ENCODE peak calls at places on chromosomes 7 and 10, in eight cellular contexts. One of them, this sample, is unnamed.

GRCh38 chr10:11205026-11205772 is 187.5 kb downstream of the CELF2 start:
- DNase-seq in GM04503: no peak
- DNase-seq in thoracic aorta: no peak
- DNase-seq in stimulated activated CD8-positive, alpha-beta memory T cell treated with anti-CD3 and anti-CD28 coated beads, Interleukin-4, amount 100 ng/mL, for 1 hour: no peak
- DNase-seq in endodermal cell: no peak
- DNase-seq in T-helper 22 cell: no peak
- DNase-seq in brain microvascular endothelial cell: no peak
- DNase-seq in amygdala: no peak
- DNase-seq in this sample: no peak

GRCh38 chr7:107967420-107967819 is 35.5 kb downstream of the LAMB1 start:
- DNase-seq in GM04503: no peak
- DNase-seq in thoracic aorta: no peak
- DNase-seq in stimulated activated CD8-positive, alpha-beta memory T cell treated with anti-CD3 and anti-CD28 coated beads, Interleukin-4, amount 100 ng/mL, for 1 hour: no peak
- DNase-seq in endodermal cell: no peak
- DNase-seq in T-helper 22 cell: no peak
- DNase-seq in brain microvascular endothelial cell: no peak
- DNase-seq in amygdala: no peak
- DNase-seq in this sample: no peak

GRCh38 chr7:25680636-25681035 is 452.4 kb upstream of the NPVF start:
- DNase-seq in GM04503: no peak
- DNase-seq in thoracic aorta: no peak
- DNase-seq in stimulated activated CD8-positive, alpha-beta memory T cell treated with anti-CD3 and anti-CD28 coated beads, Interleukin-4, amount 100 ng/mL, for 1 hour: no peak
- DNase-seq in endodermal cell: no peak
- DNase-seq in T-helper 22 cell: no peak
- DNase-seq in brain microvascular endothelial cell: no peak
- DNase-seq in amygdala: no peak
- DNase-seq in this sample: no peak

GRCh38 chr7:17690030-17690429 is 250.3 kb downstream of the SNX13 start:
- DNase-seq in GM04503: peak; percentile 74
- DNase-seq in thoracic aorta: no peak
- DNase-seq in stimulated activated CD8-positive, alpha-beta memory T cell treated with anti-CD3 and anti-CD28 coated beads, Interleukin-4, amount 100 ng/mL, for 1 hour: no peak
- DNase-seq in endodermal cell: no peak
- DNase-seq in T-helper 22 cell: no peak
- DNase-seq in brain microvascular endothelial cell: peak; percentile 98
- DNase-seq in amygdala: no peak
- DNase-seq in this sample: peak; percentile 80

GRCh38 chr7:73626814-73627213 is 2.5 kb upstream of the MLXIPL start:
- DNase-seq in GM04503: no peak
- DNase-seq in thoracic aorta: no peak
- DNase-seq in stimulated activated CD8-positive, alpha-beta memory T cell treated with anti-CD3 and anti-CD28 coated beads, Interleukin-4, amount 100 ng/mL, for 1 hour: no peak
- DNase-seq in endodermal cell: no peak
- DNase-seq in T-helper 22 cell: no peak
- DNase-seq in brain microvascular endothelial cell: no peak
- DNase-seq in amygdala: no peak
- DNase-seq in this sample: no peak

GRCh38 chr10:31157125-31157983 is 125.7 kb upstream of the ZNF438 start:
- DNase-seq in GM04503: peak; percentile 54
- DNase-seq in thoracic aorta: no peak
- DNase-seq in stimulated activated CD8-positive, alpha-beta memory T cell treated with anti-CD3 and anti-CD28 coated beads, Interleukin-4, amount 100 ng/mL, for 1 hour: no peak
- DNase-seq in endodermal cell: no peak
- DNase-seq in T-helper 22 cell: no peak
- DNase-seq in brain microvascular endothelial cell: no peak
- DNase-seq in amygdala: peak; percentile 56
- DNase-seq in this sample: peak; percentile 47

GRCh38 chr7:128710391-128710930 is 28.7 kb upstream of the CALU start:
- DNase-seq in GM04503: no peak
- DNase-seq in thoracic aorta: no peak
- DNase-seq in stimulated activated CD8-positive, alpha-beta memory T cell treated with anti-CD3 and anti-CD28 coated beads, Interleukin-4, amount 100 ng/mL, for 1 hour: no peak
- DNase-seq in endodermal cell: no peak
- DNase-seq in T-helper 22 cell: no peak
- DNase-seq in brain microvascular endothelial cell: no peak
- DNase-seq in amygdala: no peak
- DNase-seq in this sample: no peak

GRCh38 chr10:102268333-102268999 is 23.1 kb downstream of the GBF1 start:
- DNase-seq in GM04503: peak; percentile 24
- DNase-seq in thoracic aorta: no peak
- DNase-seq in stimulated activated CD8-positive, alpha-beta memory T cell treated with anti-CD3 and anti-CD28 coated beads, Interleukin-4, amount 100 ng/mL, for 1 hour: no peak
- DNase-seq in endodermal cell: no peak
- DNase-seq in T-helper 22 cell: no peak
- DNase-seq in brain microvascular endothelial cell: no peak
- DNase-seq in amygdala: no peak
- DNase-seq in this sample: no peak

GRCh38 chr7:130092598-130092997 is 22.3 kb downstream of the KLHDC10 start:
- DNase-seq in GM04503: no peak
- DNase-seq in thoracic aorta: no peak
- DNase-seq in stimulated activated CD8-positive, alpha-beta memory T cell treated with anti-CD3 and anti-CD28 coated beads, Interleukin-4, amount 100 ng/mL, for 1 hour: no peak
- DNase-seq in endodermal cell: peak; percentile 42
- DNase-seq in T-helper 22 cell: no peak
- DNase-seq in brain microvascular endothelial cell: no peak
- DNase-seq in amygdala: no peak
- DNase-seq in this sample: no peak

GRCh38 chr7:26305869-26306665 is 14.4 kb downstream of the SNX10 start:
- DNase-seq in GM04503: no peak
- DNase-seq in thoracic aorta: no peak
- DNase-seq in stimulated activated CD8-positive, alpha-beta memory T cell treated with anti-CD3 and anti-CD28 coated beads, Interleukin-4, amount 100 ng/mL, for 1 hour: no peak
- DNase-seq in endodermal cell: no peak
- DNase-seq in T-helper 22 cell: no peak
- DNase-seq in brain microvascular endothelial cell: no peak
- DNase-seq in amygdala: no peak
- DNase-seq in this sample: no peak

GRCh38 chr7:157250605-157251228 is 86.1 kb upstream of the DNAJB6 start:
- DNase-seq in GM04503: peak; percentile 21
- DNase-seq in thoracic aorta: no peak
- DNase-seq in stimulated activated CD8-positive, alpha-beta memory T cell treated with anti-CD3 and anti-CD28 coated beads, Interleukin-4, amount 100 ng/mL, for 1 hour: peak; percentile 19
- DNase-seq in endodermal cell: peak; percentile 88
- DNase-seq in T-helper 22 cell: no peak
- DNase-seq in brain microvascular endothelial cell: peak; percentile 72
- DNase-seq in amygdala: no peak
- DNase-seq in this sample: no peak

GRCh38 chr7:69211739-69212138 is 386.5 kb upstream of the AUTS2 start:
- DNase-seq in GM04503: no peak
- DNase-seq in thoracic aorta: no peak
- DNase-seq in stimulated activated CD8-positive, alpha-beta memory T cell treated with anti-CD3 and anti-CD28 coated beads, Interleukin-4, amount 100 ng/mL, for 1 hour: no peak
- DNase-seq in endodermal cell: peak; percentile 77
- DNase-seq in T-helper 22 cell: no peak
- DNase-seq in brain microvascular endothelial cell: no peak
- DNase-seq in amygdala: no peak
- DNase-seq in this sample: no peak

GRCh38 chr10:123148414-123149161 is 652 bp downstream of the HMX2 start:
- DNase-seq in GM04503: no peak
- DNase-seq in thoracic aorta: no peak
- DNase-seq in stimulated activated CD8-positive, alpha-beta memory T cell treated with anti-CD3 and anti-CD28 coated beads, Interleukin-4, amount 100 ng/mL, for 1 hour: no peak
- DNase-seq in endodermal cell: peak; percentile 85
- DNase-seq in T-helper 22 cell: no peak
- DNase-seq in brain microvascular endothelial cell: no peak
- DNase-seq in amygdala: no peak
- DNase-seq in this sample: no peak

GRCh38 chr7:47285860-47286491 is 295.9 kb downstream of the TNS3 start:
- DNase-seq in GM04503: peak; percentile 88
- DNase-seq in thoracic aorta: no peak
- DNase-seq in stimulated activated CD8-positive, alpha-beta memory T cell treated with anti-CD3 and anti-CD28 coated beads, Interleukin-4, amount 100 ng/mL, for 1 hour: no peak
- DNase-seq in endodermal cell: no peak
- DNase-seq in T-helper 22 cell: no peak
- DNase-seq in brain microvascular endothelial cell: peak; percentile 63
- DNase-seq in amygdala: no peak
- DNase-seq in this sample: peak; percentile 98

GRCh38 chr7:116582806-116583444 is 58.1 kb downstream of the CAV1 start:
- DNase-seq in GM04503: peak; percentile 99
- DNase-seq in thoracic aorta: no peak
- DNase-seq in stimulated activated CD8-positive, alpha-beta memory T cell treated with anti-CD3 and anti-CD28 coated beads, Interleukin-4, amount 100 ng/mL, for 1 hour: no peak
- DNase-seq in endodermal cell: no peak
- DNase-seq in T-helper 22 cell: no peak
- DNase-seq in brain microvascular endothelial cell: peak; percentile 89
- DNase-seq in amygdala: no peak
- DNase-seq in this sample: peak; percentile 96

GRCh38 chr7:140326116-140326928 is 72.0 kb downstream of the SLC37A3 start:
- DNase-seq in GM04503: no peak
- DNase-seq in thoracic aorta: peak; percentile 30
- DNase-seq in stimulated activated CD8-positive, alpha-beta memory T cell treated with anti-CD3 and anti-CD28 coated beads, Interleukin-4, amount 100 ng/mL, for 1 hour: peak; percentile 31
- DNase-seq in endodermal cell: peak; percentile 85
- DNase-seq in T-helper 22 cell: no peak
- DNase-seq in brain microvascular endothelial cell: peak; percentile 61
- DNase-seq in amygdala: peak; percentile 53
- DNase-seq in this sample: no peak

GRCh38 chr10:61100882-61101281 is 156.9 kb upstream of the RHOBTB1 start:
- DNase-seq in GM04503: no peak
- DNase-seq in thoracic aorta: no peak
- DNase-seq in stimulated activated CD8-positive, alpha-beta memory T cell treated with anti-CD3 and anti-CD28 coated beads, Interleukin-4, amount 100 ng/mL, for 1 hour: no peak
- DNase-seq in endodermal cell: no peak
- DNase-seq in T-helper 22 cell: no peak
- DNase-seq in brain microvascular endothelial cell: no peak
- DNase-seq in amygdala: no peak
- DNase-seq in this sample: no peak

GRCh38 chr7:92695308-92696261 is 105.4 kb upstream of the FAM133B start:
- DNase-seq in GM04503: peak; percentile 85
- DNase-seq in thoracic aorta: no peak
- DNase-seq in stimulated activated CD8-positive, alpha-beta memory T cell treated with anti-CD3 and anti-CD28 coated beads, Interleukin-4, amount 100 ng/mL, for 1 hour: no peak
- DNase-seq in endodermal cell: peak; percentile 84
- DNase-seq in T-helper 22 cell: no peak
- DNase-seq in brain microvascular endothelial cell: peak; percentile 62
- DNase-seq in amygdala: no peak
- DNase-seq in this sample: peak; percentile 76

GRCh38 chr7:130350945-130351663 is 6.5 kb downstream of the CPA5 start:
- DNase-seq in GM04503: no peak
- DNase-seq in thoracic aorta: no peak
- DNase-seq in stimulated activated CD8-positive, alpha-beta memory T cell treated with anti-CD3 and anti-CD28 coated beads, Interleukin-4, amount 100 ng/mL, for 1 hour: no peak
- DNase-seq in endodermal cell: no peak
- DNase-seq in T-helper 22 cell: no peak
- DNase-seq in brain microvascular endothelial cell: no peak
- DNase-seq in amygdala: no peak
- DNase-seq in this sample: no peak